ENCODE peak calls at places on chromosomes 2 and 18, in nine cellular contexts. One of them, this sample, is unnamed.

GRCh38 chr2:155679647-155680046 is 652.9 kb downstream of the NR4A2 start:
- DNase-seq in transverse colon: no peak
- DNase-seq in heart right ventricle: no peak
- DNase-seq in sigmoid colon: no peak
- DNase-seq in GM23338: no peak
- DNase-seq in HAP-1: no peak
- DNase-seq in H1: no peak
- DNase-seq in stomach: no peak
- DNase-seq in uterus: no peak
- DNase-seq in this sample: no peak

GRCh38 chr2:172427990-172428840 is 829 bp downstream of the ITGA6 start:
- DNase-seq in transverse colon: peak; percentile 79
- DNase-seq in heart right ventricle: peak; percentile 51
- DNase-seq in sigmoid colon: no peak
- DNase-seq in GM23338: peak; percentile 82
- DNase-seq in HAP-1: peak; percentile 73
- DNase-seq in H1: no peak
- DNase-seq in stomach: peak; percentile 73
- DNase-seq in uterus: peak; percentile 31
- DNase-seq in this sample: peak; percentile 76

GRCh38 chr2:191746306-191746705 is 68.4 kb downstream of the NABP1 start:
- DNase-seq in transverse colon: no peak
- DNase-seq in heart right ventricle: no peak
- DNase-seq in sigmoid colon: no peak
- DNase-seq in GM23338: no peak
- DNase-seq in HAP-1: no peak
- DNase-seq in H1: no peak
- DNase-seq in stomach: no peak
- DNase-seq in uterus: no peak
- DNase-seq in this sample: no peak

GRCh38 chr2:219469186-219469724 is 29.4 kb upstream of the GMPPA start:
- DNase-seq in transverse colon: no peak
- DNase-seq in heart right ventricle: peak; percentile 31
- DNase-seq in sigmoid colon: no peak
- DNase-seq in GM23338: no peak
- DNase-seq in HAP-1: no peak
- DNase-seq in H1: no peak
- DNase-seq in stomach: no peak
- DNase-seq in uterus: no peak
- DNase-seq in this sample: no peak

GRCh38 chr2:40281021-40281940 is 170.6 kb downstream of the SLC8A1 start:
- DNase-seq in transverse colon: no peak
- DNase-seq in heart right ventricle: no peak
- DNase-seq in sigmoid colon: peak; percentile 76
- DNase-seq in GM23338: no peak
- DNase-seq in HAP-1: no peak
- DNase-seq in H1: no peak
- DNase-seq in stomach: no peak
- DNase-seq in uterus: peak; percentile 65
- DNase-seq in this sample: no peak

GRCh38 chr18:22109535-22109934 is 59.9 kb upstream of the GATA6 start:
- DNase-seq in transverse colon: no peak
- DNase-seq in heart right ventricle: no peak
- DNase-seq in sigmoid colon: no peak
- DNase-seq in GM23338: no peak
- DNase-seq in HAP-1: no peak
- DNase-seq in H1: no peak
- DNase-seq in stomach: no peak
- DNase-seq in uterus: no peak
- DNase-seq in this sample: no peak

GRCh38 chr18:11512096-11513030 is 97.0 kb upstream of the SLC35G4 start:
- DNase-seq in transverse colon: no peak
- DNase-seq in heart right ventricle: no peak
- DNase-seq in sigmoid colon: no peak
- DNase-seq in GM23338: peak; percentile 29
- DNase-seq in HAP-1: no peak
- DNase-seq in H1: no peak
- DNase-seq in stomach: no peak
- DNase-seq in uterus: no peak
- DNase-seq in this sample: peak; percentile 49

GRCh38 chr2:151056870-151057269 is 204.8 kb downstream of the RBM43 start:
- DNase-seq in transverse colon: no peak
- DNase-seq in heart right ventricle: no peak
- DNase-seq in sigmoid colon: no peak
- DNase-seq in GM23338: no peak
- DNase-seq in HAP-1: no peak
- DNase-seq in H1: no peak
- DNase-seq in stomach: no peak
- DNase-seq in uterus: no peak
- DNase-seq in this sample: no peak

GRCh38 chr2:149817206-149817605 is 229.6 kb upstream of the MMADHC start:
- DNase-seq in transverse colon: no peak
- DNase-seq in heart right ventricle: no peak
- DNase-seq in sigmoid colon: no peak
- DNase-seq in GM23338: no peak
- DNase-seq in HAP-1: no peak
- DNase-seq in H1: no peak
- DNase-seq in stomach: no peak
- DNase-seq in uterus: no peak
- DNase-seq in this sample: no peak

GRCh38 chr2:56871641-56872040 is 687.9 kb downstream of the CCDC85A start:
- DNase-seq in transverse colon: no peak
- DNase-seq in heart right ventricle: no peak
- DNase-seq in sigmoid colon: no peak
- DNase-seq in GM23338: no peak
- DNase-seq in HAP-1: no peak
- DNase-seq in H1: no peak
- DNase-seq in stomach: no peak
- DNase-seq in uterus: no peak
- DNase-seq in this sample: no peak

GRCh38 chr2:216308532-216308931 is 63.8 kb downstream of the MARCHF4 start:
- DNase-seq in transverse colon: no peak
- DNase-seq in heart right ventricle: no peak
- DNase-seq in sigmoid colon: no peak
- DNase-seq in GM23338: no peak
- DNase-seq in HAP-1: no peak
- DNase-seq in H1: no peak
- DNase-seq in stomach: no peak
- DNase-seq in uterus: no peak
- DNase-seq in this sample: no peak

GRCh38 chr2:105411720-105412407 is 13.0 kb upstream of the FHL2 start:
- DNase-seq in transverse colon: no peak
- DNase-seq in heart right ventricle: no peak
- DNase-seq in sigmoid colon: no peak
- DNase-seq in GM23338: no peak
- DNase-seq in HAP-1: no peak
- DNase-seq in H1: no peak
- DNase-seq in stomach: no peak
- DNase-seq in uterus: no peak
- DNase-seq in this sample: no peak

DNA sequence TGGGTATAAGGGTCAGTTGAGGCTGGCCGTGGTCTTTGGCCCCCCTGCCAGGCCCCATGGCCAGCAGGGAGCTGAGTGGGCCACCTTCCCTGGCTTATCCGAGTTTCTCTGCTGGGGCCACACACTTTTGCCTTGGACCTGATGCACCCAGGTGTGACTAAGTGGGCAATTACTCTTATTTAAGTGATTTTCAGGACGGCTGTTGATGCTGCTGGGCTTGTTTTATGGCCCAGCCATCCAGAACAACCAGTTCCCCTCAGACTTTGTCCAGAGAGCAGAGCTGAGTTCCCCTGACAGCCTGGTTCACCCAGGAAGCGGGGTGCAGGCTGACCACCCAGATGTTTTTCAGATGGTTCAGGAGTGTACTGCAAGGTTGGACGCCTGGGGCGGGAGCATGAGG is 68.8 kb downstream of the GLI2 start:
- DNase-seq in transverse colon: no peak
- DNase-seq in heart right ventricle: no peak
- DNase-seq in sigmoid colon: no peak
- DNase-seq in GM23338: no peak
- DNase-seq in HAP-1: no peak
- DNase-seq in H1: no peak
- DNase-seq in stomach: no peak
- DNase-seq in uterus: no peak
- DNase-seq in this sample: no peak
- H3K4me1 ChIP-seq in transverse colon: peaks cover 13% of the 10 kb centered on the region
- H3K4me1 ChIP-seq in heart right ventricle: no peaks in the 10 kb centered on the region
- H3K4me1 ChIP-seq in sigmoid colon: no peaks in the 10 kb centered on the region
- H3K4me1 ChIP-seq in GM23338: peaks cover 28% of the 10 kb centered on the region
- H3K4me1 ChIP-seq in HAP-1: no peaks in the 10 kb centered on the region
- H3K4me1 ChIP-seq in H1: peaks cover 4% of the 10 kb centered on the region
- H3K4me1 ChIP-seq in stomach: peaks cover 39% of the 10 kb centered on the region
- H3K4me1 ChIP-seq in uterus: no peaks in the 10 kb centered on the region
- H3K4me1 ChIP-seq in this sample: no peaks in the 10 kb centered on the region

DNA sequence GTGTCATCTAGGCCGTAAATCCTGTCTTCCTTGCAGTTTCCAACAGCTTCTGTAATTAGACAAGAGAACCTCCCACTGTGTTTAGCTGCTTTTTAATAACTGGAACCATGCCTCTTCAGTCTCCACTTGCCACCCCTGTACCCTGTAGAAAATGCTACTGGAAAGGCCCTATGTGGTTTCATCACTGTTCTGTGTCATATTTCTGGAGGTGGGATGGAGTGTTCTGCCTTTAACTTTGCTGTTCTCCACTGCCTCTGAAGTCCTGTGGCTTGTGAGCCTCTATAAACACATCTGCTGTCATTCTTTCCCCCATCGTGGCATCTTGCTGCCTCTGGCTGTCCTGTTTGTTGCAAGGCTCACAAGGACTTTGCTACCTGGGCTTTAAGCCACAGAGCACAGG is 17.9 kb downstream of the MGAT5 start:
- DNase-seq in transverse colon: no peak
- DNase-seq in heart right ventricle: no peak
- DNase-seq in sigmoid colon: no peak
- DNase-seq in GM23338: no peak
- DNase-seq in HAP-1: no peak
- DNase-seq in H1: no peak
- DNase-seq in stomach: no peak
- DNase-seq in uterus: no peak
- DNase-seq in this sample: no peak
- H3K4me1 ChIP-seq in transverse colon: no peaks in the 10 kb centered on the region
- H3K4me1 ChIP-seq in heart right ventricle: peaks cover 24% of the 10 kb centered on the region
- H3K4me1 ChIP-seq in sigmoid colon: no peaks in the 10 kb centered on the region
- H3K4me1 ChIP-seq in GM23338: peaks cover 22% of the 10 kb centered on the region
- H3K4me1 ChIP-seq in HAP-1: peaks cover 14% of the 10 kb centered on the region
- H3K4me1 ChIP-seq in H1: peaks cover 2% of the 10 kb centered on the region
- H3K4me1 ChIP-seq in stomach: peaks cover 14% of the 10 kb centered on the region
- H3K4me1 ChIP-seq in uterus: no peaks in the 10 kb centered on the region
- H3K4me1 ChIP-seq in this sample: no peaks in the 10 kb centered on the region

DNA sequence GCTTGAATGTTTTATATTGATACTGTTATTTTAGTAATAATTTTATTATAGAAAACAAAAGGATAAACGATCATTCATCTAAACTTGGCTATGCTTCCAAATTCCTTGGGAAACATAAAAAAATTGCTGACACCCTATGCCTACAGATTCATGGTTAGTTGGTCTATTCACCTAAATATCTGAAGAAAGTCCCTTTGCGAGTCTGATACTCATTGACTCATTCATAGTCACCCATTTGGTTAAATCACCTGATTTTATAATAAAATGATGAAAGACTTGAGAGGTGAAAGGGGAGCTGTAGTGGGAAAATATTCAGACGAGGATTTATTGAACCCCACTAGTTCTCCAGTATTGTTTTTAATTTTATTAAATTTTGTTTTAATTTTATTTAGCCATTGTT is 112.0 kb downstream of the PTPN4 start:
- DNase-seq in transverse colon: no peak
- DNase-seq in heart right ventricle: no peak
- DNase-seq in sigmoid colon: no peak
- DNase-seq in GM23338: no peak
- DNase-seq in HAP-1: no peak
- DNase-seq in H1: no peak
- DNase-seq in stomach: no peak
- DNase-seq in uterus: no peak
- DNase-seq in this sample: no peak
- H3K4me1 ChIP-seq in transverse colon: no peaks in the 10 kb centered on the region
- H3K4me1 ChIP-seq in heart right ventricle: no peaks in the 10 kb centered on the region
- H3K4me1 ChIP-seq in sigmoid colon: no peaks in the 10 kb centered on the region
- H3K4me1 ChIP-seq in GM23338: no peaks in the 10 kb centered on the region
- H3K4me1 ChIP-seq in HAP-1: peaks cover 2% of the 10 kb centered on the region
- H3K4me1 ChIP-seq in H1: no peaks in the 10 kb centered on the region
- H3K4me1 ChIP-seq in stomach: peaks cover 5% of the 10 kb centered on the region
- H3K4me1 ChIP-seq in uterus: no peaks in the 10 kb centered on the region
- H3K4me1 ChIP-seq in this sample: no peaks in the 10 kb centered on the region

GRCh38 chr2:239518286-239519080 is 117.7 kb upstream of the HDAC4 start:
- DNase-seq in transverse colon: no peak
- DNase-seq in heart right ventricle: no peak
- DNase-seq in sigmoid colon: no peak
- DNase-seq in GM23338: no peak
- DNase-seq in HAP-1: no peak
- DNase-seq in H1: no peak
- DNase-seq in stomach: no peak
- DNase-seq in uterus: no peak
- DNase-seq in this sample: no peak

GRCh38 chr2:239516954-239517305 is 116.1 kb upstream of the HDAC4 start:
- DNase-seq in transverse colon: no peak
- DNase-seq in heart right ventricle: no peak
- DNase-seq in sigmoid colon: no peak
- DNase-seq in GM23338: no peak
- DNase-seq in HAP-1: no peak
- DNase-seq in H1: no peak
- DNase-seq in stomach: no peak
- DNase-seq in uterus: no peak
- DNase-seq in this sample: no peak

GRCh38 chr2:239514753-239515152 is 113.9 kb upstream of the HDAC4 start:
- DNase-seq in transverse colon: no peak
- DNase-seq in heart right ventricle: no peak
- DNase-seq in sigmoid colon: no peak
- DNase-seq in GM23338: peak; percentile 17
- DNase-seq in HAP-1: no peak
- DNase-seq in H1: no peak
- DNase-seq in stomach: no peak
- DNase-seq in uterus: no peak
- DNase-seq in this sample: no peak

GRCh38 chr2:239517686-239518085 is 116.9 kb upstream of the HDAC4 start:
- DNase-seq in transverse colon: no peak
- DNase-seq in heart right ventricle: no peak
- DNase-seq in sigmoid colon: no peak
- DNase-seq in GM23338: no peak
- DNase-seq in HAP-1: no peak
- DNase-seq in H1: no peak
- DNase-seq in stomach: no peak
- DNase-seq in uterus: no peak
- DNase-seq in this sample: no peak

DNA sequence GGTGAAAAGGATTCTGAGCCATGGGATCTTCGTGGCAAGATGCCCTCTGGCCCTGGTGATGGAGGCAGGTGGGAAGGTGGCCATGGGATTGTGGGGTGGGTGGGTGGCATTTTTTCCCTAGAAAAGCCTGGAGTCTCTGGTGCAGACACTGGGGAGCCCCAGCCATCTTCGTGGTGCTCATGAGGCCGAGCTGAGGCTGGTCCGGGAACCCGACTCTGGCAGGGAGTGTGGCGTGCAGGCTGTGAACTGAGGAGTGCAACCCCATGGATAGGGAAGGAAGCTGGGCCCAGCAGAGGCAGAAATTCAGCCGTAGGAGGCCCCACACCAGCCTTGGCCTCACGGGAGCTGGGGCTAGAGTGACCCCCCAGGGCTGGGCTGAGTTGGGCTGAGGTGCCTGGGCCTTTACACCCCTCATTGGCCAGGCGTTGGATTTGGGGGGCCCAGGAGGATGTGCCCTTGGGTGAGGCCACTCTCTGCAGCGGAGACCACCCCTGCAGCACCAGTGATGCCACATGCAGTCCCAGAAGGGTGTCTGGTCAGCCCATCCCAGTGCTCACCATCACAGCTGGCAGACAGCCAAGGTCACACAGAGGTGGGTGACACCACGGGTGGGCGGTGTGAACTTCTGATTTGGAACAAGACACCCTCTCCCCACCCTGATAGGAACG is 115.6 kb upstream of the HDAC4 start:
- DNase-seq in transverse colon: no peak
- DNase-seq in heart right ventricle: no peak
- DNase-seq in sigmoid colon: no peak
- DNase-seq in GM23338: no peak
- DNase-seq in HAP-1: no peak
- DNase-seq in H1: no peak
- DNase-seq in stomach: no peak
- DNase-seq in uterus: no peak
- DNase-seq in this sample: no peak
- H3K4me1 ChIP-seq in transverse colon: no peaks in the 10 kb centered on the region
- H3K4me1 ChIP-seq in heart right ventricle: no peaks in the 10 kb centered on the region
- H3K4me1 ChIP-seq in sigmoid colon: no peaks in the 10 kb centered on the region
- H3K4me1 ChIP-seq in GM23338: no peaks in the 10 kb centered on the region
- H3K4me1 ChIP-seq in HAP-1: no peaks in the 10 kb centered on the region
- H3K4me1 ChIP-seq in H1: no peaks in the 10 kb centered on the region
- H3K4me1 ChIP-seq in stomach: no peaks in the 10 kb centered on the region
- H3K4me1 ChIP-seq in uterus: no peaks in the 10 kb centered on the region
- H3K4me1 ChIP-seq in this sample: no peaks in the 10 kb centered on the region

This sample was measured in Caco-2.